ENCODE peak calls at places on chromosomes 7 and 10, in four cellular contexts. One of them, this sample, is unnamed.

GRCh38 chr10:101655581-101655980 is 39.4 kb downstream of the FBXW4 start:
- DNase-seq in CD8-positive, alpha-beta T cell: no peak
- DNase-seq in lung: no peak
- DNase-seq in smooth muscle cell of the brain vasculature: no peak
- DNase-seq in this sample: no peak

GRCh38 chr10:80509403-80510161 is 28.1 kb upstream of the SH2D4B start:
- DNase-seq in CD8-positive, alpha-beta T cell: no peak
- DNase-seq in lung: no peak
- DNase-seq in smooth muscle cell of the brain vasculature: peak
- DNase-seq in this sample: no peak

GRCh38 chr10:70652761-70653657 is 19.3 kb upstream of the ADAMTS14 start:
- DNase-seq in CD8-positive, alpha-beta T cell: no peak
- DNase-seq in lung: no peak
- DNase-seq in smooth muscle cell of the brain vasculature: peak
- DNase-seq in this sample: no peak

GRCh38 chr10:59361659-59362183 is 628 bp downstream of the FAM13C start:
- DNase-seq in CD8-positive, alpha-beta T cell: no peak
- DNase-seq in lung: no peak
- DNase-seq in smooth muscle cell of the brain vasculature: no peak
- DNase-seq in this sample: no peak

GRCh38 chr7:1289681-1290261 is 57.1 kb downstream of the UNCX start:
- DNase-seq in CD8-positive, alpha-beta T cell: no peak
- DNase-seq in lung: no peak
- DNase-seq in smooth muscle cell of the brain vasculature: no peak
- DNase-seq in this sample: no peak

GRCh38 chr7:77209479-77210139 is 10.0 kb upstream of the FGL2 start:
- DNase-seq in CD8-positive, alpha-beta T cell: no peak
- DNase-seq in lung: no peak
- DNase-seq in smooth muscle cell of the brain vasculature: no peak
- DNase-seq in this sample: no peak

GRCh38 chr7:100825760-100826545 is 1.4 kb downstream of the EPHB4 start:
- DNase-seq in CD8-positive, alpha-beta T cell: no peak
- DNase-seq in lung: no peak
- DNase-seq in smooth muscle cell of the brain vasculature: no peak
- DNase-seq in this sample: no peak

GRCh38 chr7:100169147-100169850 is 882 bp upstream of the GAL3ST4 start:
- DNase-seq in CD8-positive, alpha-beta T cell: peak
- DNase-seq in lung: no peak
- DNase-seq in smooth muscle cell of the brain vasculature: no peak
- DNase-seq in this sample: no peak

GRCh38 chr7:87206361-87206760 is 13.2 kb downstream of the TMEM243 start:
- DNase-seq in CD8-positive, alpha-beta T cell: no peak
- DNase-seq in lung: no peak
- DNase-seq in smooth muscle cell of the brain vasculature: no peak
- DNase-seq in this sample: no peak

GRCh38 chr7:97346349-97346748 is 228.9 kb downstream of the SDHAF3 start:
- DNase-seq in CD8-positive, alpha-beta T cell: no peak
- DNase-seq in lung: no peak
- DNase-seq in smooth muscle cell of the brain vasculature: no peak
- DNase-seq in this sample: no peak

GRCh38 chr7:151060416-151061234 is 1.2 kb downstream of the SLC4A2 start:
- DNase-seq in CD8-positive, alpha-beta T cell: no peak
- DNase-seq in lung: no peak
- DNase-seq in smooth muscle cell of the brain vasculature: no peak
- DNase-seq in this sample: no peak

GRCh38 chr10:29472268-29473086 is 162.3 kb downstream of the SVIL start:
- DNase-seq in CD8-positive, alpha-beta T cell: no peak
- DNase-seq in lung: no peak
- DNase-seq in smooth muscle cell of the brain vasculature: no peak
- DNase-seq in this sample: no peak

GRCh38 chr7:151087247-151088018 is 1.2 kb downstream of the AGAP3 start:
- DNase-seq in CD8-positive, alpha-beta T cell: no peak
- DNase-seq in lung: no peak
- DNase-seq in smooth muscle cell of the brain vasculature: no peak
- DNase-seq in this sample: no peak

GRCh38 chr7:42886129-42886528 is 25.7 kb downstream of the C7orf25 start:
- DNase-seq in CD8-positive, alpha-beta T cell: no peak
- DNase-seq in lung: no peak
- DNase-seq in smooth muscle cell of the brain vasculature: no peak
- DNase-seq in this sample: no peak

GRCh38 chr7:74317146-74317782 is 28.1 kb downstream of the CLIP2 start:
- DNase-seq in CD8-positive, alpha-beta T cell: no peak
- DNase-seq in lung: no peak
- DNase-seq in smooth muscle cell of the brain vasculature: no peak
- DNase-seq in this sample: no peak